ENCODE peak calls at places on chromosomes 3 and 15, in nine cellular contexts. M, H, C, T, L, N, W, Q and O are unnamed samples.

GRCh38 chr3:120770891-120771290 is 28.3 kb downstream of the GTF2E1 start:
- DNase-seq in M (no peak), H (no peak), C (no peak), T (no peak), L (no peak), N (no peak), W (no peak), Q (no peak), O (no peak)

GRCh38 chr15:91678003-91678402 is 175.5 kb upstream of the SLCO3A1 start:
- DNase-seq in M (no peak), H (no peak), C (no peak), T (no peak), L (no peak), N (no peak), W (no peak), Q (no peak), O (no peak)

GRCh38 chr3:65252266-65252665 is 564.5 kb upstream of the ADAMTS9 start:
- DNase-seq in M (no peak), H (no peak), C (no peak), T (no peak), L (no peak), N (no peak), W (no peak), Q (no peak), O (no peak)

GRCh38 chr3:38579146-38579545 is 70.3 kb downstream of the SCN5A start:
- DNase-seq in M (peak), H (peak), C (peak), T (no peak), L (no peak), N (no peak), W (no peak), Q (peak), O (peak)

GRCh38 chr3:160935413-160936095 is 169.6 kb downstream of the B3GALNT1 start:
- DNase-seq in M (no peak), H (no peak), C (peak), T (no peak), L (no peak), N (no peak), W (no peak), Q (peak), O (no peak)

GRCh38 chr3:146050700-146051099 is 110.3 kb downstream of the PLOD2 start:
- DNase-seq in M (no peak), H (no peak), C (no peak), T (no peak), L (no peak), N (no peak), W (no peak), Q (peak), O (no peak)

GRCh38 chr15:60009124-60009523 is 5.0 kb downstream of the FOXB1 start:
- DNase-seq in M (no peak), H (no peak), C (no peak), T (no peak), L (no peak), N (no peak), W (peak), Q (no peak), O (no peak)

GRCh38 chr3:60319179-60319858 is 931.9 kb downstream of the FHIT start:
- DNase-seq in M (no peak), H (no peak), C (no peak), T (no peak), L (no peak), N (no peak), W (no peak), Q (no peak), O (no peak)

GRCh38 chr3:106401666-106402319 is 533.0 kb upstream of the CBLB start:
- DNase-seq in M (no peak), H (peak), C (peak), T (no peak), L (no peak), N (no peak), W (no peak), Q (peak), O (no peak)

GRCh38 chr3:78041486-78041885 is 1001.6 kb downstream of the ROBO2 start:
- DNase-seq in M (no peak), H (peak), C (peak), T (no peak), L (no peak), N (no peak), W (no peak), Q (peak), O (no peak)

GRCh38 chr3:170470063-170471006 is 51.7 kb downstream of the CLDN11 start:
- DNase-seq in M (no peak), H (peak), C (peak), T (no peak), L (no peak), N (no peak), W (no peak), Q (peak), O (no peak)

GRCh38 chr3:8503461-8503860 is 1.8 kb downstream of the LMCD1 start:
- DNase-seq in M (no peak), H (peak), C (no peak), T (no peak), L (no peak), N (no peak), W (no peak), Q (no peak), O (no peak)

GRCh38 chr3:126983653-126984390 is 907 bp downstream of the PLXNA1 start:
- DNase-seq in M (no peak), H (peak), C (peak), T (peak), L (peak), N (peak), W (no peak), Q (peak), O (no peak)

GRCh38 chr3:197362086-197362485 is 63.7 kb upstream of the DLG1 start:
- DNase-seq in M (no peak), H (no peak), C (no peak), T (no peak), L (no peak), N (no peak), W (no peak), Q (no peak), O (no peak)

GRCh38 chr3:99023590-99024192 is 122.2 kb upstream of the DCBLD2 start:
- DNase-seq in M (no peak), H (peak), C (peak), T (peak), L (no peak), N (no peak), W (peak), Q (peak), O (no peak)

GRCh38 chr3:36918050-36918449 is 26.8 kb downstream of the TRANK1 start:
- DNase-seq in M (no peak), H (no peak), C (no peak), T (peak), L (no peak), N (no peak), W (no peak), Q (no peak), O (no peak)
- H3K4me3 ChIP-seq in M (no peak), H (no peak), C (no peak), T (peak), L (no peak), N (no peak), W (no peak), Q (no peak), O (no peak)

DNA sequence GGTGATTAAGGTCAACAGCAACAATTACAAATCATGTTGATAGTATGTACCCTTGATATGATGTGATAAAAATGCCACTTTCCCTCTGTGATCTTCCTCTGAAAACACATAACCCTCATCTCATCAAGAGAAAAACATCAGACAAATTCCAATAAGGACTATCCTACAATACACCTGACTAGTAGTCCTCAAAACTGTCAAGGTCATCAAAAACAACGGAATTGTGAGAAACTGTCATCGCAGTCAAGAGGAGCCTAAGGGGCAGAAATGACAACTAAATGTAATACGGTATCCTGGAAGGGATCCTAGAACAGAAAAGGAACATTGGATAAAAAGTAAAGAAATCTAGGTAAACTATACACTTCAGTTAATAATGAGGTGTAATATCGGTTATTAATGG is 59.2 kb downstream of the OSBPL10 start:
- DNase-seq in M (no peak), H (no peak), C (no peak), T (no peak), L (no peak), N (no peak), W (no peak), Q (no peak), O (no peak)
- H3K4me3 ChIP-seq in M (no peak), H (no peak), C (no peak), T (no peak), L (no peak), N (no peak), W (no peak), Q (no peak), O (no peak)

GRCh38 chr3:54123538-54124196 is 1.3 kb downstream of the CACNA2D3 start:
- DNase-seq in M (no peak), H (no peak), C (peak), T (no peak), L (no peak), N (no peak), W (no peak), Q (peak), O (no peak)
- H3K4me3 ChIP-seq in M (peak), H (no peak), C (no peak), T (no peak), L (no peak), N (peak), W (peak), Q (peak), O (peak)

GRCh38 chr15:74779162-74779648 is 2.7 kb upstream of the CSK start:
- DNase-seq in M (no peak), H (no peak), C (no peak), T (no peak), L (no peak), N (no peak), W (no peak), Q (no peak), O (no peak)

GRCh38 chr15:74781673-74782595 is at the start of gene CSK:
- DNase-seq in M (peak), H (peak), C (peak), T (peak), L (peak), N (peak), W (peak), Q (peak), O (peak)

GRCh38 chr15:74778599-74778970 is 3.3 kb upstream of the CSK start:
- DNase-seq in M (no peak), H (no peak), C (no peak), T (no peak), L (no peak), N (no peak), W (no peak), Q (no peak), O (no peak)

GRCh38 chr15:74780983-74781672 is 752 bp upstream of the CSK start:
- DNase-seq in M (no peak), H (no peak), C (peak), T (peak), L (no peak), N (no peak), W (peak), Q (peak), O (no peak)

GRCh38 chr15:74780523-74780982 is 1.3 kb upstream of the CSK start:
- DNase-seq in M (no peak), H (no peak), C (no peak), T (no peak), L (no peak), N (no peak), W (no peak), Q (no peak), O (no peak)
- H3K4me3 ChIP-seq in M (no peak), H (no peak), C (no peak), T (no peak), L (peak), N (no peak), W (no peak), Q (no peak), O (no peak)

DNA sequence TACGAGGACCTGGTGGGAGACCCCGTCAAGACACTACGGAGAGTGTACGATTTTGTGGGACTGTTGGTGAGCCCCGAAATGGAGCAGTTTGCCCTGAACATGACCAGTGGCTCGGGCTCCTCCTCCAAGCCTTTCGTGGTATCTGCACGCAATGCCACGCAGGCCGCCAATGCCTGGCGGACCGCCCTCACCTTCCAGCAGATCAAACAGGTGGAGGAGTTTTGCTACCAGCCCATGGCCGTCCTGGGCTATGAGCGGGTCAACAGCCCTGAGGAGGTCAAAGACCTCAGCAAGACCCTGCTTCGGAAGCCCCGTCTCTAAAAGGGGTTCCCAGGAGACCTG is 2.5 kb downstream of the CHST2 start:
- DNase-seq in M (no peak), H (no peak), C (no peak), T (no peak), L (no peak), N (no peak), W (no peak), Q (no peak), O (no peak)
- H3K4me3 ChIP-seq in M (no peak), H (no peak), C (peak), T (no peak), L (no peak), N (no peak), W (no peak), Q (no peak), O (no peak)

DNA sequence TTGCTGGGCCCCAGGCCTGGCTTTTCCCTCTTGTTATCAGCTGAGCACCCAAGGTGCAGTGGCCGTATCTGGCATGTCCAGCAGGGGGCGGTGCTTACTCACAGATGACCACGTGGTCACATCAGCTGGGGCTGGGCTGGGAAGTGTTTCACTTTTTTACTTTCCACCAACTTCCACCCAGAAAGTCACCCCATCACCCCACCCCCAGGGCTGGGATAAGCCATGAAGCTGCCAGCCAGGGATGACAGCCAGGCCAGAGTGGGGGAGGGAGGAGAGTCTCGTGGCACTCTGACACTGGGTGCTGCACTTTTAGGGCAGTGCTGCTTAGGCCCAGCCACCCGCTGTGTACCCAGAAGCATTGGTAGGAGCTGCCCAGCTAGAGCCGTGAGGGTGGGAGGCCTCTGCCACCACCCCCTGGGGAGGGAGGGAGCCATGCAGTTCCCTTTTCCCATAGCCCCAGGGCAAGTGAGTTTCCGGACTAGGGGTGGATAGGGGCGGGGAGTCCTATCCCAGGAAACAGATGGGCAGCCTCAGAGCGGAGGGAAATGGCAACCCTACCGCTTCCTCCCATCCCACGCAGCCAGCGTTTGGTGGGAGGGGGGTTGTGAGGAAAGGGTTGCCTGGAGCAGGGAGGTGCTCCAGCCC is 6.1 kb downstream of the PPCDC start:
- DNase-seq in M (peak), H (peak), C (peak), T (peak), L (peak), N (peak), W (peak), Q (peak), O (peak)
- H3K4me3 ChIP-seq in M (peak), H (no peak), C (peak), T (peak), L (no peak), N (no peak), W (no peak), Q (peak), O (peak)

GRCh38 chr15:69189157-69189556 is 28.7 kb downstream of the GLCE start:
- DNase-seq in M (no peak), H (no peak), C (no peak), T (no peak), L (no peak), N (no peak), W (no peak), Q (no peak), O (no peak)
- H3K4me3 ChIP-seq in M (no peak), H (no peak), C (no peak), T (no peak), L (no peak), N (no peak), W (no peak), Q (no peak), O (no peak)